ENCODE peak calls at places on chromosomes 3 and 15, in ten cellular contexts. R, M, L, A, P, N, I, E, Y and Q are unnamed samples.

GRCh38 chr15:36344887-36345286 is 234.5 kb upstream of the CDIN1 start:
- DNase-seq in N (no peak), I (no peak), P (no peak), A (no peak), L (no peak), E (no peak), R (no peak), M (no peak), Y (no peak), Q (no peak)

GRCh38 chr3:9147896-9148267 is 101.6 kb downstream of the SRGAP3 start:
- DNase-seq in Y (no peak), P (no peak), E (no peak), L (no peak), I (no peak), M (no peak), A (no peak), R (no peak), N (no peak), Q (no peak)

GRCh38 chr15:67399925-67400324 is 121.0 kb upstream of the C15orf61 start:
- DNase-seq in A (no peak), Y (no peak), N (no peak), I (no peak), E (no peak), L (no peak), P (no peak), M (no peak), R (no peak), Q (no peak)

GRCh38 chr3:178195824-178196223 is 340.4 kb upstream of the KCNMB2 start:
- DNase-seq in I (no peak), L (no peak), Y (no peak), M (no peak), E (no peak), P (no peak), R (no peak), A (no peak), N (peak), Q (no peak)

GRCh38 chr3:138196023-138196422 is 8.9 kb downstream of the ARMC8 start:
- DNase-seq in A (no peak), L (no peak), I (no peak), R (no peak), N (no peak), Y (no peak), M (no peak), P (no peak), E (no peak), Q (no peak)

GRCh38 chr3:141436180-141436579 is 50.6 kb upstream of the RASA2 start:
- DNase-seq in P (no peak), I (no peak), L (no peak), M (no peak), R (no peak), Y (no peak), E (no peak), A (no peak), N (no peak), Q (no peak)

GRCh38 chr15:93031103-93031464 is 57.9 kb downstream of the RGMA start:
- DNase-seq in P (no peak), E (no peak), A (no peak), M (no peak), N (no peak), I (no peak), L (no peak), Y (no peak), R (no peak), Q (no peak)

GRCh38 chr15:59170295-59170881 is 36.3 kb upstream of the LDHAL6B start:
- DNase-seq in R (no peak), A (peak), N (peak), M (peak), I (no peak), L (no peak), P (peak), Y (no peak), E (no peak), Q (no peak)

GRCh38 chr15:101028772-101029438 is 109.7 kb downstream of the LRRK1 start:
- DNase-seq in L (no peak), P (no peak), N (no peak), M (no peak), E (no peak), R (no peak), I (no peak), A (no peak), Y (no peak), Q (no peak)

GRCh38 chr3:60000311-60001105 is 950.7 kb upstream of the CFAP20DC start:
- DNase-seq in M (no peak), I (no peak), E (no peak), Y (no peak), A (no peak), L (no peak), P (peak), N (no peak), R (no peak), Q (no peak)

GRCh38 chr3:13504161-13504831 is 24.2 kb downstream of the HDAC11 start:
- DNase-seq in Y (no peak), I (no peak), R (no peak), L (no peak), M (no peak), A (no peak), N (no peak), E (no peak), P (no peak), Q (no peak)

GRCh38 chr15:29672923-29673809 is 149.1 kb downstream of the TJP1 start:
- DNase-seq in M (no peak), L (no peak), P (no peak), E (no peak), N (no peak), A (no peak), R (no peak), I (no peak), Y (no peak), Q (no peak)

GRCh38 chr3:48397767-48398681 is 26.0 kb downstream of the FBXW12 start:
- DNase-seq in P (no peak), M (no peak), L (no peak), I (no peak), E (no peak), R (no peak), A (no peak), Y (no peak), N (no peak), Q (no peak)

GRCh38 chr3:152384412-152384811 is 115.7 kb downstream of the MBNL1 start:
- DNase-seq in I (no peak), M (no peak), P (no peak), R (no peak), A (no peak), Y (no peak), N (no peak), E (no peak), L (no peak), Q (no peak)

GRCh38 chr3:9066141-9066540 is 102.9 kb upstream of the RAD18 start:
- DNase-seq in A (no peak), M (no peak), I (no peak), E (no peak), Y (no peak), L (no peak), N (no peak), R (no peak), P (no peak), Q (no peak)

GRCh38 chr3:23162939-23163338 is 40.2 kb upstream of the UBE2E2 start:
- DNase-seq in R (no peak), L (no peak), N (no peak), E (no peak), I (no peak), A (no peak), M (no peak), P (no peak), Y (no peak), Q (no peak)

GRCh38 chr3:177463863-177464262 is 266.6 kb upstream of the TBL1XR1 start:
- DNase-seq in Y (no peak), M (no peak), P (no peak), I (no peak), R (no peak), A (no peak), E (no peak), L (no peak), N (peak), Q (no peak)

GRCh38 chr3:139286241-139286640 is 57.6 kb upstream of the MRPS22 start:
- DNase-seq in E (no peak), I (no peak), R (no peak), A (no peak), L (no peak), Y (no peak), P (no peak), M (no peak), N (no peak), Q (no peak)

GRCh38 chr3:184005981-184006507 is 11.6 kb downstream of the ABCC5 start:
- DNase-seq in M (peak), Y (no peak), I (peak), A (peak), R (peak), L (peak), N (peak), P (peak), E (no peak), Q (no peak)

GRCh38 chr15:95162967-95163531 is 931.7 kb downstream of the MCTP2 start:
- DNase-seq in N (peak), M (no peak), I (no peak), Y (no peak), E (no peak), A (no peak), L (no peak), R (no peak), P (no peak), Q (no peak)

GRCh38 chr3:177929310-177929709 is 606.9 kb upstream of the KCNMB2 start:
- DNase-seq in N (peak), A (no peak), I (no peak), E (no peak), P (no peak), L (no peak), Y (no peak), R (no peak), M (no peak), Q (no peak)

GRCh38 chr3:46215810-46216414 is 7.8 kb upstream of the CCR1 start:
- DNase-seq in M (no peak), A (no peak), Y (no peak), E (no peak), R (no peak), P (no peak), N (no peak), I (no peak), L (no peak), Q (no peak)

GRCh38 chr3:23264413-23264812 is 61.3 kb downstream of the UBE2E2 start:
- DNase-seq in I (no peak), E (no peak), R (no peak), M (no peak), A (no peak), L (no peak), Y (no peak), P (no peak), N (peak), Q (no peak)

GRCh38 chr3:67044955-67045354 is 46.8 kb downstream of the KBTBD8 start:
- DNase-seq in R (no peak), Y (no peak), N (no peak), A (no peak), E (no peak), I (no peak), L (no peak), P (no peak), M (no peak), Q (no peak)

GRCh38 chr3:52249683-52250082 is 4.1 kb downstream of the PPM1M start:
- DNase-seq in N (no peak), R (no peak), I (no peak), P (no peak), L (no peak), A (no peak), M (no peak), E (no peak), Y (no peak), Q (no peak)

GRCh38 chr15:35168464-35168863 is 83.4 kb upstream of the NANOGP8 start:
- DNase-seq in M (no peak), I (no peak), N (peak), P (no peak), A (no peak), Y (no peak), L (no peak), E (no peak), R (no peak), Q (no peak)

GRCh38 chr3:150384517-150385212 is 23.4 kb upstream of the TSC22D2 start:
- DNase-seq in P (no peak), N (no peak), Y (no peak), R (no peak), E (no peak), M (peak), L (peak), A (peak), I (peak), Q (peak)

GRCh38 chr15:61032600-61033286 is 196.4 kb downstream of the RORA start:
- DNase-seq in I (no peak), P (no peak), L (no peak), Y (no peak), M (no peak), N (peak), A (no peak), R (no peak), E (no peak), Q (no peak)

GRCh38 chr15:63319065-63319464 is 41.7 kb downstream of the APH1B start:
- DNase-seq in Y (no peak), E (no peak), P (no peak), N (no peak), A (no peak), R (no peak), I (no peak), L (no peak), M (no peak), Q (no peak)

GRCh38 chr15:63156086-63156707 is 1.1 kb downstream of the RPS27L start:
- DNase-seq in P (no peak), E (no peak), R (no peak), I (peak), L (no peak), N (no peak), Y (no peak), A (no peak), M (no peak), Q (no peak)

GRCh38 chr3:123066896-123067688 is at the start of gene PDIA5:
- DNase-seq in L (peak), Y (peak), E (peak), M (peak), R (peak), I (peak), A (peak), N (peak), P (peak), Q (peak)

GRCh38 chr15:45849136-45849535 is 214.3 kb downstream of the SQOR start:
- DNase-seq in N (no peak), A (no peak), L (no peak), M (no peak), E (no peak), Y (no peak), R (no peak), P (no peak), I (no peak), Q (no peak)

GRCh38 chr15:101308604-101309435 is 13.8 kb upstream of the SNRPA1 start:
- DNase-seq in N (no peak), R (no peak), Y (no peak), L (no peak), I (no peak), A (no peak), E (no peak), M (no peak), P (no peak), Q (no peak)

GRCh38 chr3:111650378-111651275 is 55.5 kb upstream of the ZBED2 start:
- DNase-seq in I (no peak), M (no peak), L (no peak), E (no peak), A (no peak), R (no peak), Y (no peak), N (no peak), P (no peak), Q (no peak)

GRCh38 chr15:39248204-39248603 is 332.7 kb upstream of the THBS1 start:
- DNase-seq in N (peak), P (no peak), L (no peak), R (no peak), E (no peak), I (no peak), M (no peak), Y (no peak), A (no peak), Q (no peak)